ENCODE peak calls at places on chromosomes 16 and 17, in nine cellular contexts. J, O, P, F, M, Z, Q, E and D are unnamed samples.

GRCh38 chr17:33200116-33200515 is 93.0 kb downstream of the ASIC2 start:
- DNase-seq in J (peak; percentile 33), F (no peak), P (no peak), E (no peak), M (peak; percentile 52), Q (peak; percentile 59), O (no peak), Z (no peak), D (no peak)

GRCh38 chr16:30122621-30123160 is 329 bp downstream of the MAPK3 start:
- DNase-seq in O (no peak), Q (no peak), E (peak; percentile 64), J (no peak), P (no peak), Z (no peak), M (peak; percentile 47), F (no peak), D (no peak)

GRCh38 chr17:15247891-15248529 is 17.1 kb downstream of the PMP22 start:
- DNase-seq in Q (peak; percentile 37), P (no peak), M (peak; percentile 13), F (peak; percentile 32), Z (no peak), O (no peak), J (peak; percentile 83), E (no peak), D (no peak)

GRCh38 chr17:35825206-35825605 is 15.9 kb downstream of the TAF15 start:
- DNase-seq in J (no peak), E (no peak), M (no peak), F (no peak), P (no peak), Z (no peak), Q (no peak), O (no peak), D (no peak)

GRCh38 chr17:40415390-40415789 is 2.3 kb downstream of the TOP2A start:
- DNase-seq in Q (peak; percentile 60), M (no peak), Z (no peak), J (peak; percentile 33), F (peak; percentile 36), E (no peak), P (no peak), O (no peak), D (peak; percentile 70)

GRCh38 chr17:38572665-38573365 is 32.9 kb downstream of the SRCIN1 start:
- DNase-seq in Z (no peak), P (no peak), M (no peak), Q (no peak), J (no peak), E (no peak), O (no peak), F (peak; percentile 83), D (no peak)

GRCh38 chr17:61496174-61496956 is 44.1 kb downstream of the TBX4 start:
- DNase-seq in F (no peak), Q (no peak), Z (no peak), P (no peak), M (no peak), O (no peak), J (no peak), E (no peak), D (no peak)

GRCh38 chr16:23858496-23859062 is 22.8 kb downstream of the PRKCB start:
- DNase-seq in O (no peak), Q (peak; percentile 29), Z (no peak), E (no peak), F (no peak), P (no peak), J (peak; percentile 4), M (no peak), D (no peak)

GRCh38 chr17:79948918-79949645 is 86.6 kb downstream of the TBC1D16 start:
- DNase-seq in J (no peak), M (no peak), E (peak; percentile 51), Z (peak; percentile 38), P (no peak), F (no peak), O (no peak), Q (no peak), D (no peak)

GRCh38 chr17:77420804-77421634 is 280.2 kb downstream of the SEC14L1 start:
- DNase-seq in P (no peak), Z (peak; percentile 78), M (no peak), E (peak; percentile 73), Q (peak; percentile 77), O (no peak), F (peak; percentile 49), J (peak; percentile 74), D (peak; percentile 84)

GRCh38 chr17:9924735-9925191 is 19.7 kb upstream of the RCVRN start:
- DNase-seq in E (no peak), Z (peak; percentile 42), P (no peak), F (peak; percentile 77), Q (peak; percentile 58), M (no peak), O (no peak), J (peak; percentile 56), D (peak; percentile 78)

GRCh38 chr17:67441052-67441738 is 64.1 kb downstream of the PITPNC1 start:
- DNase-seq in F (no peak), Z (no peak), M (peak; percentile 34), P (peak; percentile 37), Q (peak; percentile 70), O (no peak), E (no peak), J (no peak), D (peak; percentile 61)

GRCh38 chr17:77076046-77076882 is 64.5 kb upstream of the SEC14L1 start:
- DNase-seq in O (no peak), M (no peak), Z (no peak), J (no peak), Q (peak; percentile 22), E (no peak), F (no peak), P (no peak), D (peak; percentile 17)

GRCh38 chr16:54140057-54140787 is 146.4 kb downstream of the IRX3 start:
- DNase-seq in M (no peak), E (no peak), J (no peak), O (no peak), Q (no peak), Z (no peak), F (peak; percentile 62), P (no peak), D (peak; percentile 10)

GRCh38 chr17:29720471-29720990 is 97.8 kb upstream of the CORO6 start:
- DNase-seq in P (no peak), J (no peak), M (no peak), O (no peak), Z (no peak), E (no peak), F (no peak), Q (no peak), D (no peak)

GRCh38 chr17:69540356-69540755 is 125.9 kb downstream of the MAP2K6 start:
- DNase-seq in E (no peak), J (no peak), M (no peak), F (no peak), O (no peak), Q (no peak), P (no peak), Z (no peak), D (peak; percentile 71)

GRCh38 chr17:81701288-81702071 is 1.7 kb upstream of the MRPL12 start:
- DNase-seq in F (no peak), Q (peak; percentile 28), Z (no peak), P (no peak), E (no peak), J (no peak), O (no peak), M (no peak), D (no peak)

GRCh38 chr17:50938821-50939541 is 72.8 kb upstream of the TOB1 start:
- DNase-seq in J (no peak), O (no peak), Q (no peak), P (no peak), E (no peak), Z (peak; percentile 27), F (no peak), M (no peak), D (no peak)

GRCh38 chr17:79925242-79925957 is 86.2 kb upstream of the CBX4 start:
- DNase-seq in J (no peak), E (no peak), F (no peak), Z (peak; percentile 71), M (peak; percentile 86), O (peak; percentile 92), Q (no peak), P (no peak), D (peak; percentile 25)

GRCh38 chr16:69859105-69859969 is 91.8 kb upstream of the CLEC18A start:
- DNase-seq in Q (peak; percentile 55), E (no peak), P (no peak), Z (no peak), J (peak; percentile 19), F (peak; percentile 47), O (peak; percentile 62), M (peak; percentile 77), D (no peak)
- TF ChIP-seq CTCF in Q (peak; percentile 51), E (peak; percentile 36), P (no peak), Z (no peak), J (peak; percentile 54), F (no peak), O (no peak), M (peak; percentile 38), D (peak; percentile 14)

GRCh38 chr17:7477392-7478275 is 1.8 kb downstream of the ZBTB4 start:
- DNase-seq in M (peak; percentile 33), F (peak; percentile 84), Z (peak; percentile 69), E (peak; percentile 71), O (peak; percentile 60), J (no peak), P (no peak), Q (peak; percentile 76), D (peak; percentile 78)
- H3K4me3 ChIP-seq in M (peak overlapping the region; percentile 93), F (peak overlapping the region; percentile 69), Z (peak overlapping the region; percentile 84), E (peak overlapping the region; percentile 90), O (no peak overlapping the region), J (peak overlapping the region; percentile 53), P (peak overlapping the region; percentile 72), Q (peak overlapping the region; percentile 94), D (peak overlapping the region; percentile 71)

GRCh38 chr16:15073101-15073500 is 17.2 kb upstream of the NTAN1 start:
- DNase-seq in J (no peak), P (no peak), O (no peak), Q (no peak), M (no peak), E (no peak), Z (peak; percentile 59), F (no peak), D (no peak)
- TF ChIP-seq CTCF in J (no peak), P (no peak), O (no peak), Q (no peak), M (no peak), E (no peak), Z (no peak), F (no peak), D (no peak)

GRCh38 chr17:1730004-1730344 is 5.5 kb downstream of the WDR81 start:
- DNase-seq in E (no peak), M (no peak), F (no peak), Z (no peak), P (no peak), Q (no peak), J (no peak), O (no peak), D (no peak)

GRCh38 chr17:1730345-1731193 is 6.1 kb downstream of the WDR81 start:
- DNase-seq in P (no peak), M (peak; percentile 52), Z (peak; percentile 99), J (peak; percentile 85), Q (peak; percentile 67), F (no peak), O (peak; percentile 61), E (peak; percentile 92), D (peak; percentile 90)

GRCh38 chr17:1733047-1733357 is 8.5 kb downstream of the WDR81 start:
- DNase-seq in F (no peak), P (no peak), M (no peak), Q (no peak), E (no peak), J (no peak), O (no peak), Z (peak; percentile 38), D (no peak)

GRCh38 chr17:1732241-1733046 is 7.9 kb downstream of the WDR81 start:
- DNase-seq in F (no peak), O (peak; percentile 10), Q (no peak), M (no peak), J (no peak), Z (no peak), P (no peak), E (no peak), D (no peak)

GRCh38 chr17:1731194-1731506 is 6.6 kb downstream of the WDR81 start:
- DNase-seq in J (no peak), O (no peak), Q (no peak), E (no peak), M (no peak), F (no peak), P (no peak), Z (no peak), D (no peak)
- H3K4me3 ChIP-seq in J (no peak overlapping the region), O (no peak overlapping the region), Q (no peak overlapping the region), E (peak overlapping the region; percentile 26), M (no peak overlapping the region), F (no peak overlapping the region), P (no peak overlapping the region), Z (no peak overlapping the region), D (no peak overlapping the region)